ENCODE peak calls at places on chromosomes 13 and 19, in seven cellular contexts. One of them, this sample, is unnamed.

GRCh38 chr13:81671103-81671502 is 1330.2 kb upstream of the SPRY2 start:
- DNase-seq in epithelial cell of esophagus: no peak
- DNase-seq in natural killer cell: no peak
- DNase-seq in pancreas: no peak
- DNase-seq in glutamatergic neuron: no peak
- DNase-seq in Calu3: no peak
- DNase-seq in left ventricle myocardium inferior: no peak
- DNase-seq in this sample: no peak

GRCh38 chr19:53991224-53992113 is at the start of gene CACNG6:
- DNase-seq in natural killer cell: no peak
- DNase-seq in glutamatergic neuron: peak
- DNase-seq in pancreas: no peak
- DNase-seq in left ventricle myocardium inferior: no peak
- DNase-seq in epithelial cell of esophagus: no peak
- DNase-seq in Calu3: peak
- DNase-seq in this sample: peak

GRCh38 chr13:110872034-110872767 is 42.7 kb downstream of the ANKRD10 start:
- DNase-seq in left ventricle myocardium inferior: no peak
- DNase-seq in epithelial cell of esophagus: no peak
- DNase-seq in natural killer cell: no peak
- DNase-seq in glutamatergic neuron: no peak
- DNase-seq in pancreas: no peak
- DNase-seq in Calu3: no peak
- DNase-seq in this sample: no peak

GRCh38 chr19:4130635-4131438 is 6.9 kb upstream of the MAP2K2 start:
- DNase-seq in Calu3: peak
- DNase-seq in natural killer cell: no peak
- DNase-seq in glutamatergic neuron: no peak
- DNase-seq in left ventricle myocardium inferior: no peak
- DNase-seq in epithelial cell of esophagus: peak
- DNase-seq in pancreas: no peak
- DNase-seq in this sample: no peak

GRCh38 chr19:36054733-36055686 is at the start of gene WDR62:
- DNase-seq in glutamatergic neuron: peak
- DNase-seq in epithelial cell of esophagus: peak
- DNase-seq in left ventricle myocardium inferior: peak
- DNase-seq in natural killer cell: peak
- DNase-seq in pancreas: peak
- DNase-seq in Calu3: peak
- DNase-seq in this sample: peak

GRCh38 chr19:7673995-7674667 is 2.8 kb upstream of the MCEMP1 start:
- DNase-seq in Calu3: peak
- DNase-seq in pancreas: no peak
- DNase-seq in natural killer cell: no peak
- DNase-seq in epithelial cell of esophagus: peak
- DNase-seq in glutamatergic neuron: peak
- DNase-seq in left ventricle myocardium inferior: peak
- DNase-seq in this sample: peak

GRCh38 chr13:76029088-76029487 is 393.0 kb downstream of the LMO7 start:
- DNase-seq in glutamatergic neuron: no peak
- DNase-seq in left ventricle myocardium inferior: no peak
- DNase-seq in natural killer cell: no peak
- DNase-seq in Calu3: no peak
- DNase-seq in epithelial cell of esophagus: no peak
- DNase-seq in pancreas: no peak
- DNase-seq in this sample: no peak

GRCh38 chr19:19554074-19555023 is 16.3 kb downstream of the CILP2 start:
- DNase-seq in left ventricle myocardium inferior: peak
- DNase-seq in natural killer cell: peak
- DNase-seq in pancreas: no peak
- DNase-seq in Calu3: peak
- DNase-seq in epithelial cell of esophagus: peak
- DNase-seq in glutamatergic neuron: peak
- DNase-seq in this sample: peak

GRCh38 chr13:49759503-49759902 is 33.0 kb downstream of the KPNA3 start:
- DNase-seq in epithelial cell of esophagus: no peak
- DNase-seq in left ventricle myocardium inferior: no peak
- DNase-seq in Calu3: no peak
- DNase-seq in glutamatergic neuron: no peak
- DNase-seq in natural killer cell: no peak
- DNase-seq in pancreas: no peak
- DNase-seq in this sample: no peak

GRCh38 chr13:98480915-98481510 is 95.9 kb downstream of the STK24 start:
- DNase-seq in Calu3: no peak
- DNase-seq in epithelial cell of esophagus: no peak
- DNase-seq in left ventricle myocardium inferior: peak
- DNase-seq in glutamatergic neuron: peak
- DNase-seq in pancreas: no peak
- DNase-seq in natural killer cell: no peak
- DNase-seq in this sample: peak

GRCh38 chr13:40334031-40334430 is 332.4 kb downstream of the FOXO1 start:
- DNase-seq in glutamatergic neuron: no peak
- DNase-seq in natural killer cell: no peak
- DNase-seq in pancreas: no peak
- DNase-seq in Calu3: no peak
- DNase-seq in left ventricle myocardium inferior: no peak
- DNase-seq in epithelial cell of esophagus: no peak
- DNase-seq in this sample: no peak

GRCh38 chr19:15128162-15128770 is 21.1 kb downstream of the SYDE1 start:
- DNase-seq in Calu3: no peak
- DNase-seq in epithelial cell of esophagus: peak
- DNase-seq in pancreas: no peak
- DNase-seq in glutamatergic neuron: no peak
- DNase-seq in left ventricle myocardium inferior: no peak
- DNase-seq in natural killer cell: no peak
- DNase-seq in this sample: no peak

GRCh38 chr13:23909606-23910005 is 12.3 kb upstream of the C1QTNF9B start:
- DNase-seq in glutamatergic neuron: no peak
- DNase-seq in pancreas: no peak
- DNase-seq in left ventricle myocardium inferior: no peak
- DNase-seq in natural killer cell: no peak
- DNase-seq in epithelial cell of esophagus: peak
- DNase-seq in Calu3: no peak
- DNase-seq in this sample: no peak

GRCh38 chr13:92500192-92500591 is 726.4 kb upstream of the GPC6 start:
- DNase-seq in left ventricle myocardium inferior: no peak
- DNase-seq in epithelial cell of esophagus: no peak
- DNase-seq in glutamatergic neuron: no peak
- DNase-seq in Calu3: no peak
- DNase-seq in natural killer cell: no peak
- DNase-seq in pancreas: no peak
- DNase-seq in this sample: no peak

GRCh38 chr13:76380436-76381065 is 505.7 kb downstream of the KCTD12 start:
- DNase-seq in left ventricle myocardium inferior: no peak
- DNase-seq in pancreas: no peak
- DNase-seq in glutamatergic neuron: no peak
- DNase-seq in Calu3: no peak
- DNase-seq in natural killer cell: no peak
- DNase-seq in epithelial cell of esophagus: no peak
- DNase-seq in this sample: no peak

GRCh38 chr19:28929026-28929425 is 283.9 kb downstream of the UQCRFS1 start:
- DNase-seq in natural killer cell: no peak
- DNase-seq in left ventricle myocardium inferior: no peak
- DNase-seq in epithelial cell of esophagus: no peak
- DNase-seq in glutamatergic neuron: no peak
- DNase-seq in pancreas: no peak
- DNase-seq in Calu3: no peak
- DNase-seq in this sample: no peak

GRCh38 chr19:30024091-30024490 is 82.1 kb downstream of the URI1 start:
- DNase-seq in left ventricle myocardium inferior: no peak
- DNase-seq in epithelial cell of esophagus: no peak
- DNase-seq in glutamatergic neuron: no peak
- DNase-seq in natural killer cell: no peak
- DNase-seq in Calu3: no peak
- DNase-seq in pancreas: no peak
- DNase-seq in this sample: no peak

GRCh38 chr19:45463241-45463640 is 4.6 kb upstream of the FOSB start:
- DNase-seq in pancreas: no peak
- DNase-seq in natural killer cell: no peak
- DNase-seq in Calu3: no peak
- DNase-seq in left ventricle myocardium inferior: no peak
- DNase-seq in epithelial cell of esophagus: no peak
- DNase-seq in glutamatergic neuron: no peak
- DNase-seq in this sample: no peak

GRCh38 chr13:107266657-107267056 is 698.7 kb upstream of the ARGLU1 start:
- DNase-seq in natural killer cell: no peak
- DNase-seq in pancreas: no peak
- DNase-seq in Calu3: no peak
- DNase-seq in epithelial cell of esophagus: peak
- DNase-seq in left ventricle myocardium inferior: no peak
- DNase-seq in glutamatergic neuron: no peak
- DNase-seq in this sample: no peak

DNA sequence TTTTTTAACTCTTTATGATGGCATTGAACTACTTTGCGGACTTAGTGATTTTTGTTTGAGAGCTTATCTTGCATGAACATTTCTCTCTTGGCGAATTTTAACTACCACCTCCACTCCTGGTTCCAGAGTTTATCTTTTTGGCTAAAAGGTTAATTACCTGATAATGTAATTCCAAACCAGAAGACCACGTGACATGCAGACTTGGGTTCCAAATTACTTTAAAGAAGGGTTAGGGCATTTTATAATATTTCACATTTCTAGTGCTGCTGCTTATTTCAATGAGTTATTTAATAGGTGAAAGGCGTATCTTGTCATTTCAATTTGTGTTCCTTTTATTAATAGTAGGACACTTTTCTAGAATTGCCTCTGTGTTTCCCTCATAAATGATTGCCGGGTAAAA is 52.0 kb downstream of the TDRD12 start:
- DNase-seq in epithelial cell of esophagus: no peak
- DNase-seq in left ventricle myocardium inferior: no peak
- DNase-seq in Calu3: no peak
- DNase-seq in natural killer cell: no peak
- DNase-seq in pancreas: no peak
- DNase-seq in glutamatergic neuron: no peak
- DNase-seq in this sample: no peak
- TF ChIP-seq CTCF in epithelial cell of esophagus: no peak
- TF ChIP-seq CTCF in left ventricle myocardium inferior: no peak
- TF ChIP-seq CTCF in Calu3: no peak
- TF ChIP-seq CTCF in natural killer cell: no peak
- TF ChIP-seq CTCF in pancreas: no peak
- TF ChIP-seq CTCF in glutamatergic neuron: no peak
- TF ChIP-seq CTCF in this sample: no peak

GRCh38 chr13:35990196-35990595 is 141.0 kb downstream of the DCLK1 start:
- DNase-seq in epithelial cell of esophagus: no peak
- DNase-seq in Calu3: no peak
- DNase-seq in natural killer cell: no peak
- DNase-seq in left ventricle myocardium inferior: no peak
- DNase-seq in glutamatergic neuron: no peak
- DNase-seq in pancreas: no peak
- DNase-seq in this sample: no peak
- TF ChIP-seq CTCF in epithelial cell of esophagus: no peak
- TF ChIP-seq CTCF in Calu3: no peak
- TF ChIP-seq CTCF in natural killer cell: no peak
- TF ChIP-seq CTCF in left ventricle myocardium inferior: no peak
- TF ChIP-seq CTCF in glutamatergic neuron: no peak
- TF ChIP-seq CTCF in pancreas: no peak
- TF ChIP-seq CTCF in this sample: no peak

GRCh38 chr19:10292789-10293636 is 3.3 kb downstream of the ICAM5 start:
- DNase-seq in pancreas: peak
- DNase-seq in epithelial cell of esophagus: no peak
- DNase-seq in glutamatergic neuron: no peak
- DNase-seq in natural killer cell: no peak
- DNase-seq in Calu3: no peak
- DNase-seq in left ventricle myocardium inferior: no peak
- DNase-seq in this sample: no peak
- TF ChIP-seq CTCF in pancreas: no peak
- TF ChIP-seq CTCF in epithelial cell of esophagus: no peak
- TF ChIP-seq CTCF in glutamatergic neuron: no peak
- TF ChIP-seq CTCF in natural killer cell: no peak
- TF ChIP-seq CTCF in Calu3: no peak
- TF ChIP-seq CTCF in left ventricle myocardium inferior: no peak
- TF ChIP-seq CTCF in this sample: no peak

GRCh38 chr13:62387642-62388041 is 972.0 kb upstream of the PCDH20 start:
- DNase-seq in left ventricle myocardium inferior: no peak
- DNase-seq in pancreas: no peak
- DNase-seq in Calu3: no peak
- DNase-seq in natural killer cell: no peak
- DNase-seq in glutamatergic neuron: no peak
- DNase-seq in epithelial cell of esophagus: no peak
- DNase-seq in this sample: no peak

DNA sequence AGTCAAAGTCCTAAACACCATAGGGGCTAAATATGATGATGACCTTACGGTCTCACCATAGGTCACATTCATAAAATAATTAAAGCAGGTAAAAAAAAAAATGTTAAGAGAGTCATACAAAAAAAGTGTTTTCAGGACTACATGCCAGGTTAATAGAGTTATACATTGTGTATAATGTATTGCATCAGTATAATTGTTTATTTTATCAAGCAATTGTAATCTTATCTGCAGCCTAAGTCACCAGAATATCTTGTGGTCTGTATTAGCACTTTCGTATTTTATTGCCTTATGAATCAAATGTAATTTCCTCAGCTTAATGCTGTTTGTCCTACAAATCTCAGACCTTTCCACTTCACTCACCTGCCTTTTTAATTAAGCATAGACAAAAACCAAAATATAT is 972.9 kb upstream of the PCDH20 start:
- DNase-seq in pancreas: no peak
- DNase-seq in Calu3: no peak
- DNase-seq in natural killer cell: no peak
- DNase-seq in left ventricle myocardium inferior: no peak
- DNase-seq in glutamatergic neuron: no peak
- DNase-seq in epithelial cell of esophagus: no peak
- DNase-seq in this sample: no peak
- TF ChIP-seq CTCF in pancreas: no peak
- TF ChIP-seq CTCF in Calu3: no peak
- TF ChIP-seq CTCF in natural killer cell: no peak
- TF ChIP-seq CTCF in left ventricle myocardium inferior: no peak
- TF ChIP-seq CTCF in glutamatergic neuron: no peak
- TF ChIP-seq CTCF in epithelial cell of esophagus: no peak
- TF ChIP-seq CTCF in this sample: no peak

GRCh38 chr13:48749699-48750473 is 96.2 kb downstream of the CYSLTR2 start:
- DNase-seq in left ventricle myocardium inferior: peak
- DNase-seq in glutamatergic neuron: peak
- DNase-seq in pancreas: peak
- DNase-seq in natural killer cell: no peak
- DNase-seq in Calu3: peak
- DNase-seq in epithelial cell of esophagus: peak
- DNase-seq in this sample: peak
- TF ChIP-seq CTCF in left ventricle myocardium inferior: peak
- TF ChIP-seq CTCF in glutamatergic neuron: peak
- TF ChIP-seq CTCF in pancreas: peak
- TF ChIP-seq CTCF in natural killer cell: no peak
- TF ChIP-seq CTCF in Calu3: peak
- TF ChIP-seq CTCF in epithelial cell of esophagus: peak
- TF ChIP-seq CTCF in this sample: peak

This sample was measured in GM13976.